ENCODE peak calls at places on chromosomes 1 and 21, in ten cellular contexts. S is K562, Z is GM23338, D is breast epithelium, Q is sigmoid colon, H is upper lobe of left lung, W is HCT116, B is stomach, V is GM12878, F is prostate gland. M is an unnamed sample. For H3K27me3, the result is how much of the 10 kb centered on the place peaks cover.

GRCh38 chr21:44083631-44084291 is 23.4 kb upstream of the PWP2 start:
- DNase-seq in D (no peak), F (no peak), B (peak), V (no peak), S (no peak), Q (no peak), W (no peak), Z (no peak), H (no peak), M (no peak)

GRCh38 chr1:164824542-164824941 is 265.6 kb downstream of the PBX1 start:
- DNase-seq in Q (no peak), F (no peak), S (no peak), H (no peak), Z (no peak), V (no peak), W (no peak), B (no peak), D (no peak), M (no peak)

GRCh38 chr1:241352401-241352800 is 4.6 kb downstream of the RGS7 start:
- DNase-seq in H (no peak), Z (no peak), Q (no peak), W (no peak), V (no peak), F (no peak), S (no peak), B (no peak), D (no peak), M (no peak)

GRCh38 chr1:230371923-230372703 is 54.0 kb downstream of the PGBD5 start:
- DNase-seq in S (no peak), D (no peak), H (no peak), V (no peak), Q (no peak), F (no peak), B (no peak), W (no peak), Z (no peak), M (no peak)

GRCh38 chr1:5458248-5458647 is 534.0 kb downstream of the NPHP4 start:
- DNase-seq in S (no peak), B (no peak), F (no peak), V (no peak), D (no peak), W (no peak), H (no peak), Z (no peak), Q (no peak), M (no peak)

GRCh38 chr1:19661721-19662228 is 2.9 kb upstream of the HTR6 start:
- DNase-seq in Q (no peak), Z (peak), D (no peak), H (no peak), B (no peak), V (no peak), S (peak), F (no peak), W (peak), M (no peak)

GRCh38 chr1:167482184-167482583 is 36.1 kb downstream of the CD247 start:
- DNase-seq in S (no peak), W (no peak), H (no peak), Z (no peak), Q (peak), B (no peak), V (no peak), F (no peak), D (no peak), M (no peak)

GRCh38 chr21:24514081-24514733 is 1093.1 kb downstream of the MRPL39 start:
- DNase-seq in H (no peak), F (no peak), W (no peak), Q (no peak), D (no peak), B (no peak), Z (peak), S (no peak), V (no peak), M (no peak)

GRCh38 chr1:38817958-38818705 is 41.4 kb downstream of the RRAGC start:
- DNase-seq in F (no peak), V (no peak), S (peak), B (peak), D (no peak), Z (peak), Q (no peak), H (peak), W (no peak), M (no peak)

GRCh38 chr1:151990856-151991198 is 2.8 kb downstream of the S100A10 start:
- DNase-seq in Q (peak), Z (no peak), F (peak), W (no peak), V (no peak), B (peak), S (no peak), D (peak), H (no peak), M (no peak)

DNA sequence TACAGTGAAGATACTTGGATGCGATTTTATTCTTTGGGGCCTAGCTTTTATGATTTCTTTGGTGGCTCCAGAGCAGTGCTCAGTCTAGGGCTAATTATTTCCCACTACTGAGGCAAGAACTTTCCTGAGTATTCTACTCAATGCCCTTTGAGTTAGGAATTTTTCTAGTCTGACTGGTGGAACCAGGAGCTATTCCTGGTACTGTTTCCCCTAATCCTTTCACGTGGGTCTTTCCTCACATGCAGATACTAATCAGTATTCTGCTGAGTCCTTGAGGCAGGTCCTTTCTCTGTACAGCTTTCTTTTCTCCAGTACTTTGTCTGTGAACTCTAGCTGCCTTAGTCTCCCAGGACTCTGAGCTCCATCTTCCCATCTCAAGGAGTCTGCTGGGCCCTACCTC is 76.7 kb downstream of the TRIM11 start:
- DNase-seq in D (no peak), B (no peak), W (no peak), S (no peak), Z (no peak), V (no peak), Q (no peak), F (no peak), H (no peak), M (no peak)
- H3K27me3 ChIP-seq in D (under half), B (under half), W (under half), S (under half), Z (under half), V (under half), Q (under half), F (under half), H (under half), M (under half)

GRCh38 chr21:22476726-22477646 is 1478.8 kb downstream of the NCAM2 start:
- DNase-seq in V (no peak), Z (peak), H (no peak), B (no peak), D (no peak), W (no peak), F (no peak), Q (no peak), S (no peak), M (no peak)

GRCh38 chr21:22474403-22474802 is 1476.2 kb downstream of the NCAM2 start:
- DNase-seq in W (no peak), S (no peak), Q (no peak), F (no peak), V (no peak), Z (no peak), H (no peak), D (no peak), B (no peak), M (no peak)

GRCh38 chr21:22476214-22476613 is 1478.0 kb downstream of the NCAM2 start:
- DNase-seq in W (no peak), D (no peak), Z (no peak), H (no peak), F (no peak), B (no peak), V (no peak), Q (no peak), S (no peak), M (no peak)
- TF ChIP-seq POLR2AphosphoS5 in W (no peak), D (no peak), Z (no peak), H (no peak), F (no peak), B (no peak), V (no peak), Q (no peak), S (no peak), M (no peak)

GRCh38 chr21:41648591-41649031 is 118.2 kb downstream of the RIPK4 start:
- DNase-seq in Q (no peak), W (no peak), H (no peak), S (no peak), D (peak), V (no peak), Z (no peak), B (no peak), F (no peak), M (no peak)
- H3K27me3 ChIP-seq in Q (under half), W (under half), H (under half), S (under half), D (under half), V (under half), Z (under half), B (under half), F (under half), M (under half)

DNA sequence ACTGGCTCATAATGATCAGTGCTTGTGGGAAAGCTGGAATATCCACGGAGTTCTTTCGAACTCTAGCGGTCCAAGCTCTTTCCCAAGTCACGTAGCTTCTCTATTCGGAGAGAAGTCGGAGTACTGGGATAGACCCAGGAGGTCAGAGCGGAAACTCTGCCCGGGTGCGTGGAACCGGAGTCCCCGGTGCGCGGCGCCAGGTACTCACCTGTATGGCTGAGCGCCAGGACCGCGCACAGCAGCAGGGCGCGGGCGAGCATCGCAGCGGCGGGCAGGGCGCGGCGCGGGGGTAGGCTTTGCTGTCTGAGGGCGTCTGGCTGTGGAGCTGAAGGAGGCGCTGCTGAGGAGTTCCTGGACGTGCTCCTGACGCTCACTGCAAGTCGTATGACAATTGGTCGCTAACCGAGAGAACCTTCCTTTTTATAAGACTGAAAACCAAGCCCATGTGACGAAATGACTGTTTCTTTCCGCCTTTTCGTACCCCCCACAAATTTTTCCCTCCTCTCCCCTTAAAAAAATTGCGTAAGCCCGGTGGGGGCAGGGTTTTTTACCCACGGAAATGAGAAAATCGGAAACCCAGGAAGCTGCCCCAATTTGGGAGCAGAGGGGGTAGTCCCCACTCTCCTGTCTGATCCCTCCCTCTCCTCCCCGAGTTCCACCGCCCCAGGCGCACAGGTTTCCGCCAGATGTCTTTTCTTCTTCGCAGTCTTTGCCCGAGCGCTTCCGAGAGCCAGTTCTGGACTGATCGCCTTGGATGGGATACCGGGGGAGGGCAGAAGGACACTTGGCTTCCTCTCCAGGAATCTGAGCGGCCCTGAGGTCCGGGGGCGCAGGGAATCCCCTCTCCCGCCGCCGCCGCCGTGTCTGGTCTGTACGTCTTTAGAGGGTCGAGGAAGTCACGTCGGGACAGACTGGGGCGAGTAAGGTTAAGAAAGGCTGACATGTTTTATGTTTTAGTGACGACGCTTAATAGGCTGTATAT is at the start of gene PTGS2:
- DNase-seq in S (peak), W (peak), Z (peak), H (peak), B (peak), F (peak), V (peak), Q (peak), D (peak), M (peak)
- TF ChIP-seq POLR2AphosphoS5 in S (no peak), W (peak), Z (no peak), H (peak), B (peak), F (peak), V (no peak), Q (peak), D (peak), M (peak)

DNA sequence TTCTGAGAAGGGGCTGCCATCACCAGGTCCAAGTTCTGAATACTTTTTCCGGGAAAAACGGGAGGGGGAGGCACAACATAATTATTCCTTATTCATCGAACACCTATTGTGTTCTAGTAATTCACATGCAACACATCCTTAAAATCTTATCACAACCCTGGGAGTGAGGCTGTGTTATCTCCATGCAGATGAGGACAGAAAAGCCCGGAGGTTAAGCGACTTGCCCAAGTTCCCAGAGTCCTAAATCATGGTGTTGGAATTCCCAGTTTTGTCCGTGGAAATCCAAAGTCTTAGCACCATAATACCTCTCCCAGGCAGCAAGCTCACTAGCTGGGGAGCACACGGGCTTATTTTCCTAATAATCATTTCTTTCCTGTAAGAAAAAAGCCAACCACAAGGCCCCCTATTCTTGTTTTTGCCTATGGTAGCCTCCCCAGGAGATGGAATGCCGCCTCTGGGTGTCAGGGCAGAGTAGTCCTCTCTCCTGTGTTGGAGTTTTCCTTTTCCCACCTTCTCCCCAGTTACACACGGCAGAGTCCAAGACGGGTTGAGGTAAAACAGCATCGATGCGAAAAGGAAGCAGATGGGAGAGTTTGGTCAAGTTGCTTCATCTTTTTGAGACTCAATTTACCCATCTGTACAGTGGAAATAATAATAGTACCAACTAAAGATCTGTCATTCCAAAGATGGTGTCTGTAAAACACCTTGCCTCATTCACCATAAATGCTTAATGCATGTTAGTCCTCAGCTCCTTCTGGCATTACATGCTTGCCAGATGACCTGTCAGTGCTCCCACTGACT is 228.0 kb upstream of the TMEM51 start:
- DNase-seq in B (no peak), Z (no peak), F (no peak), D (no peak), H (no peak), V (no peak), Q (no peak), W (no peak), S (no peak), M (no peak)
- H3K27me3 ChIP-seq in B (under half), Z (under half), F (under half), D (under half), H (under half), V (under half), Q (under half), W (under half), S (under half), M (under half)

DNA sequence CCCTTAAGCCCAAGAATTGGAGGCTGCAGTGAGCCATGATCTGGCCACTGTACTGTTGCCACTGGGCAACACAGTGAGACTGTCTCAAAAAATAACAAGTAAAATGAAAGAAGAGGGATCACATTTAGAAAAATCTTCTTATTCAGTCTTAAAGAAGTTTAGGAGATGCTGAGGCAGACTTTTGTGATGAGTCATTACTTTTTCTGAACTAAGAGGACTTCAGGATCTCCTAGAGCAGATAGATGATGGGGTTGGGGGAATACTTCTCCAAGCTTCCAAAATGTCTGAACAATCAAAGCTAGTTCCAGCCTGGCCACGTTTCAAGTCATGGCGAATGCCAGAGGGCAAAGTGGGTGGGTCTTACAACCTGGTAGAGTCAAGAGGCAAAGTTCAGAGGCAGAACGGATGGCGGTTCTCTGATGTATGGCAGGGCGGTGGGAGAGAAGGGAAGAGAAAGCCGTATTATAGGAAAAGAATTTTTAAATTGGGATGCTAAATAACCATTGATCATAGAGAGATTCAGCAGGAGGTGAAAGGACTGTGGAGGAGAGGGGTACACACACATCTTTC is 2.1 kb upstream of the CIART start:
- DNase-seq in B (peak), W (no peak), Z (peak), V (no peak), S (no peak), F (no peak), D (no peak), Q (no peak), H (no peak), M (no peak)
- TF ChIP-seq POLR2AphosphoS5 in B (no peak), W (no peak), Z (no peak), V (no peak), S (no peak), F (no peak), D (no peak), Q (no peak), H (no peak), M (no peak)

GRCh38 chr1:26044971-26045711 is 777 bp downstream of the SLC30A2 start:
- DNase-seq in H (peak), S (peak), Q (no peak), W (no peak), F (no peak), Z (peak), B (no peak), D (no peak), V (no peak), M (no peak)

GRCh38 chr1:26045712-26046312 is at the start of gene SLC30A2:
- DNase-seq in F (no peak), Z (peak), H (peak), S (no peak), V (no peak), W (no peak), Q (no peak), B (no peak), D (no peak), M (no peak)

GRCh38 chr1:26047278-26047874 is 1.5 kb upstream of the SLC30A2 start:
- DNase-seq in F (no peak), D (no peak), H (no peak), B (no peak), W (no peak), S (no peak), Z (no peak), Q (no peak), V (no peak), M (no peak)

GRCh38 chr1:26044414-26044813 is 1.5 kb downstream of the SLC30A2 start:
- DNase-seq in Z (no peak), Q (no peak), V (no peak), S (no peak), B (no peak), H (no peak), W (no peak), F (no peak), D (no peak), M (no peak)

GRCh38 chr1:26046313-26047031 is 554 bp upstream of the SLC30A2 start:
- DNase-seq in Z (peak), S (no peak), V (no peak), H (no peak), B (no peak), Q (no peak), W (no peak), F (no peak), D (no peak), M (no peak)
- H3K27me3 ChIP-seq in Z (half or more), S (under half), V (under half), H (under half), B (under half), Q (half or more), W (under half), F (under half), D (under half), M (under half)

GRCh38 chr21:25903599-25903998 is 168.8 kb downstream of the GABPA start:
- DNase-seq in Q (no peak), Z (no peak), H (no peak), S (no peak), V (peak), D (no peak), W (no peak), F (no peak), B (no peak), M (no peak)

GRCh38 chr21:25898671-25899070 is 163.9 kb downstream of the GABPA start:
- DNase-seq in Z (no peak), W (no peak), V (no peak), H (no peak), B (no peak), F (no peak), D (no peak), S (no peak), Q (no peak), M (no peak)

GRCh38 chr21:25897383-25897782 is 162.6 kb downstream of the GABPA start:
- DNase-seq in H (no peak), D (no peak), V (no peak), Z (no peak), F (no peak), B (no peak), S (no peak), Q (no peak), W (no peak), M (no peak)

GRCh38 chr21:25896657-25897056 is 161.9 kb downstream of the GABPA start:
- DNase-seq in W (no peak), Z (no peak), H (no peak), D (no peak), B (no peak), V (no peak), Q (no peak), S (no peak), F (no peak), M (no peak)

GRCh38 chr21:25901580-25901979 is 166.8 kb downstream of the GABPA start:
- DNase-seq in S (no peak), Q (no peak), D (no peak), V (no peak), Z (no peak), W (no peak), F (no peak), B (no peak), H (no peak), M (no peak)
- TF ChIP-seq POLR2AphosphoS5 in S (no peak), Q (no peak), D (no peak), V (no peak), Z (no peak), W (no peak), F (no peak), B (no peak), H (no peak), M (no peak)

M was measured in HL-60.